ENCODE peak calls at places on chromosome 14, in four cellular contexts. One of them, this sample, is unnamed.

GRCh38 chr14:79306546-79306945 is 904.8 kb downstream of the DIO2 start:
- DNase-seq in HFFc6: no peak
- DNase-seq in lower lobe of right lung: no peak
- DNase-seq in H9: no peak
- DNase-seq in this sample: no peak

GRCh38 chr14:61033851-61034250 is 52.8 kb downstream of the SLC38A6 start:
- DNase-seq in lower lobe of right lung: no peak
- DNase-seq in HFFc6: peak
- DNase-seq in H9: no peak
- DNase-seq in this sample: no peak

GRCh38 chr14:56487761-56488160 is 91.8 kb upstream of the TMEM260 start:
- DNase-seq in lower lobe of right lung: no peak
- DNase-seq in H9: no peak
- DNase-seq in HFFc6: peak
- DNase-seq in this sample: peak

GRCh38 chr14:104335176-104335575 is 196.8 kb downstream of the KIF26A start:
- DNase-seq in lower lobe of right lung: no peak
- DNase-seq in HFFc6: no peak
- DNase-seq in H9: no peak
- DNase-seq in this sample: no peak

GRCh38 chr14:27242874-27243273 is 645.0 kb upstream of the NOVA1 start:
- DNase-seq in lower lobe of right lung: no peak
- DNase-seq in HFFc6: no peak
- DNase-seq in H9: no peak
- DNase-seq in this sample: no peak

GRCh38 chr14:103109789-103110415 is 13.4 kb upstream of the TNFAIP2 start:
- DNase-seq in HFFc6: peak
- DNase-seq in H9: peak
- DNase-seq in lower lobe of right lung: no peak
- DNase-seq in this sample: no peak

GRCh38 chr14:105393151-105393550 is 5.2 kb upstream of the TEX22 start:
- DNase-seq in HFFc6: no peak
- DNase-seq in lower lobe of right lung: no peak
- DNase-seq in H9: no peak
- DNase-seq in this sample: no peak

GRCh38 chr14:47227051-47227600 is 448.3 kb downstream of the MDGA2 start:
- DNase-seq in HFFc6: no peak
- DNase-seq in H9: no peak
- DNase-seq in lower lobe of right lung: no peak
- DNase-seq in this sample: no peak

GRCh38 chr14:61456720-61457119 is 135.3 kb downstream of the PRKCH start:
- DNase-seq in H9: peak
- DNase-seq in lower lobe of right lung: peak
- DNase-seq in HFFc6: peak
- DNase-seq in this sample: peak

GRCh38 chr14:77302926-77303325 is 17.8 kb downstream of the POMT2 start:
- DNase-seq in H9: no peak
- DNase-seq in lower lobe of right lung: no peak
- DNase-seq in HFFc6: peak
- DNase-seq in this sample: no peak

GRCh38 chr14:80425686-80426085 is 214.4 kb upstream of the DIO2 start:
- DNase-seq in lower lobe of right lung: no peak
- DNase-seq in H9: no peak
- DNase-seq in HFFc6: peak
- DNase-seq in this sample: peak

GRCh38 chr14:55600784-55601561 is 21.0 kb downstream of the KTN1 start:
- DNase-seq in H9: no peak
- DNase-seq in HFFc6: peak
- DNase-seq in lower lobe of right lung: no peak
- DNase-seq in this sample: no peak

GRCh38 chr14:46091819-46092218 is 559.8 kb downstream of the RPL10L start:
- DNase-seq in H9: no peak
- DNase-seq in HFFc6: no peak
- DNase-seq in lower lobe of right lung: no peak
- DNase-seq in this sample: no peak

GRCh38 chr14:59187802-59188460 is 536 bp upstream of the DAAM1 start:
- DNase-seq in lower lobe of right lung: peak
- DNase-seq in HFFc6: peak
- DNase-seq in H9: no peak
- DNase-seq in this sample: no peak

GRCh38 chr14:77131871-77132486 is 9.6 kb downstream of the ZDHHC22 start:
- DNase-seq in lower lobe of right lung: no peak
- DNase-seq in H9: no peak
- DNase-seq in HFFc6: no peak
- DNase-seq in this sample: no peak

GRCh38 chr14:64806202-64806861 is 73.4 kb downstream of the SPTB start:
- DNase-seq in lower lobe of right lung: no peak
- DNase-seq in H9: no peak
- DNase-seq in HFFc6: peak
- DNase-seq in this sample: no peak

GRCh38 chr14:28375295-28375694 is 391.3 kb upstream of the FOXG1 start:
- DNase-seq in HFFc6: no peak
- DNase-seq in H9: peak
- DNase-seq in lower lobe of right lung: no peak
- DNase-seq in this sample: peak

GRCh38 chr14:91985008-91985407 is 37.5 kb upstream of the FBLN5 start:
- DNase-seq in lower lobe of right lung: no peak
- DNase-seq in HFFc6: peak
- DNase-seq in H9: no peak
- DNase-seq in this sample: no peak

GRCh38 chr14:105019861-105020814 is 745 bp downstream of the CDCA4 start:
- DNase-seq in HFFc6: no peak
- DNase-seq in lower lobe of right lung: peak
- DNase-seq in H9: no peak
- DNase-seq in this sample: no peak

GRCh38 chr14:62206456-62206855 is 444.2 kb downstream of the SNAPC1 start:
- DNase-seq in H9: no peak
- DNase-seq in lower lobe of right lung: no peak
- DNase-seq in HFFc6: peak
- DNase-seq in this sample: no peak

GRCh38 chr14:76595266-76595665 is 166.0 kb upstream of the VASH1 start:
- DNase-seq in lower lobe of right lung: no peak
- DNase-seq in HFFc6: no peak
- DNase-seq in H9: no peak
- DNase-seq in this sample: no peak

GRCh38 chr14:70663707-70664179 is 22.0 kb downstream of the TTC9 start:
- DNase-seq in H9: no peak
- DNase-seq in lower lobe of right lung: no peak
- DNase-seq in HFFc6: peak
- DNase-seq in this sample: no peak

GRCh38 chr14:92658160-92658559 is 90.3 kb downstream of the LGMN start:
- DNase-seq in lower lobe of right lung: no peak
- DNase-seq in HFFc6: no peak
- DNase-seq in H9: no peak
- DNase-seq in this sample: no peak

GRCh38 chr14:94462763-94463572 is 10.4 kb upstream of the SERPINA11 start:
- DNase-seq in HFFc6: no peak
- DNase-seq in H9: peak
- DNase-seq in lower lobe of right lung: no peak
- DNase-seq in this sample: no peak

GRCh38 chr14:32396874-32397273 is 67.8 kb downstream of the AKAP6 start:
- DNase-seq in H9: no peak
- DNase-seq in HFFc6: no peak
- DNase-seq in lower lobe of right lung: no peak
- DNase-seq in this sample: no peak

GRCh38 chr14:37559386-37559785 is 35.7 kb downstream of the FOXA1 start:
- DNase-seq in lower lobe of right lung: no peak
- DNase-seq in HFFc6: no peak
- DNase-seq in H9: no peak
- DNase-seq in this sample: no peak

GRCh38 chr14:23174266-23174665 is 9.2 kb downstream of the SLC7A8 start:
- DNase-seq in HFFc6: peak
- DNase-seq in H9: no peak
- DNase-seq in lower lobe of right lung: no peak
- DNase-seq in this sample: no peak

DNA sequence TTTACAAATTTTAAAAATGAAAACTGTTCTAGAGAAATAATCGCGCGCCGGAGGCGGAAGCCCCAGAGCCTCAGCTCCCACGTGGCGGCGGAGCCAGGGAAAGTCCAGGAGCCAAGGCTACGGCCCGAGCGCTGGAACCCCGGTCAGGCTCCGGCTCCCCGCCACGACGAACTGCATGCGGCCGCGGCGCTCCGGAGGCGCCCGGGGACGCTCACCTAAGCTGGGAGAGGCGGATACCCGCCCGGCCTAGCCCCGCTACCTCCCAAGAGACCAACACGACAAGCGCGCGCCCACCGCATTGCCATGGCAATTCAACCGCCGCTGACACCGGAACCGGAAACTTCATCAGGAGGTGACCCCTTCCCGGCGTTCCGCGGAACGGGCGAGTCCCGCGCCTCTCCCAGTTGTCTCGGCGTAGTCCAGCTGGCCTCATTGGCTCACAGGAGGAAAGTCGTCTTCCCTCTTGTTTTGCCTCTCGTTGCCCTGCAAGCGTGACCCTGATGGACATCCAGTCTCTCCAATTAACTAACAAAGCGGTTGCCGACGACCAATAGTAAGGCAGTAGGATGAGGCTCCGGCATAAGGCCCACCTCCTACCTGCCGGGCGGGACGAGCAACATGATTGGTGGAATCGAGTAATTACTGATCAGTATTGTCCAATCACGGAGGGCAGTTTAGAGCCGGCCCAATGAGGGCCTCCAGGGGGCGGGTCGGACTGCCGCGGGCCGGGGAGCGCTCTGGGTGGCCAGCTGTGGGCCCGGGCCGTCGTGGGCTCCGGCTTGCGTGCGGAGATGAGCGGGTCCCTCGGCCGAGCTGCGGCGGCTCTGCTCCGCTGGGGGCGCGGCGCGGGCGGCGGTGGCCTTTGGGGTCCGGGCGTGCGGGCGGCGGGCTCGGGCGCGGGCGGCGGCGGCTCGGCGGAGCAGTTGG is at the start of gene GLRX5:
- DNase-seq in H9: peak
- DNase-seq in HFFc6: peak
- DNase-seq in lower lobe of right lung: peak
- DNase-seq in this sample: peak
- TF ChIP-seq CTCF in H9: no peak
- TF ChIP-seq CTCF in HFFc6: peak
- TF ChIP-seq CTCF in lower lobe of right lung: no peak
- TF ChIP-seq CTCF in this sample: no peak

GRCh38 chr14:84519836-84520235 is 1010.1 kb upstream of the FLRT2 start:
- DNase-seq in HFFc6: no peak
- DNase-seq in H9: no peak
- DNase-seq in lower lobe of right lung: no peak
- DNase-seq in this sample: no peak

GRCh38 chr14:84523746-84524145 is 1006.2 kb upstream of the FLRT2 start:
- DNase-seq in HFFc6: no peak
- DNase-seq in H9: no peak
- DNase-seq in lower lobe of right lung: no peak
- DNase-seq in this sample: no peak

DNA sequence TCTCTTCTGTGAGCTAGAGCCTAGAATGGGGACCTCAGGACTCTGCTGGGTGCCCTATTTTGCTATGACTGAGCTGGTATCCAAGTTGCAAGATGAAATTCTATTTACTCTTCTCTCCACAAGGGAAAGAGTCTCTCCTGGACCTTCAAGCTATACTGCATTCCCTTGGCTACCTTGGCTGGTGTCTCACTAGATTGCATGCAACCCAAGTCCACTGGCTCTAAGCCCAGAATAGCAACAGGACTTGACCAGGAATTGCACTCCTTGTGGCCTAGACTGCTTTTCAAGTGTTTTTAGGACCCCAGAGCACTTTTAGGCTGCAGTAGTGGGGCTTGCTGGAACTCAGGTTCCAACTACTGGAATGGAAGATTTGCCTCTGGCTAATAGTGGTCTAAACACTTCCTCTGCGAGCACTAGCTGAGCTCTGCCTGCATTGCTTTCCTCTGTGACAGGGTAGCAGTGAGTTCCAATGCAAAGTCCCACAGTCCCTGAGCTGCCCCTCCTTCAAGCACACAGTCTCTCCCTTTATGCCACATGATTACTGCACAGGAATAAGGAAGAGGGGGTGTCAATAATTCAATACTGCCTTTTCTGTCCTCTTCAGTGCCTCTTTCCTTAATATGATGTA is 1009.1 kb upstream of the FLRT2 start:
- DNase-seq in H9: no peak
- DNase-seq in HFFc6: no peak
- DNase-seq in lower lobe of right lung: no peak
- DNase-seq in this sample: no peak
- TF ChIP-seq CTCF in H9: no peak
- TF ChIP-seq CTCF in HFFc6: no peak
- TF ChIP-seq CTCF in lower lobe of right lung: no peak
- TF ChIP-seq CTCF in this sample: no peak

GRCh38 chr14:25537846-25538455 is 488.0 kb upstream of the STXBP6 start:
- DNase-seq in H9: peak
- DNase-seq in HFFc6: no peak
- DNase-seq in lower lobe of right lung: no peak
- DNase-seq in this sample: no peak
- TF ChIP-seq CTCF in H9: peak
- TF ChIP-seq CTCF in HFFc6: peak
- TF ChIP-seq CTCF in lower lobe of right lung: peak
- TF ChIP-seq CTCF in this sample: no peak

DNA sequence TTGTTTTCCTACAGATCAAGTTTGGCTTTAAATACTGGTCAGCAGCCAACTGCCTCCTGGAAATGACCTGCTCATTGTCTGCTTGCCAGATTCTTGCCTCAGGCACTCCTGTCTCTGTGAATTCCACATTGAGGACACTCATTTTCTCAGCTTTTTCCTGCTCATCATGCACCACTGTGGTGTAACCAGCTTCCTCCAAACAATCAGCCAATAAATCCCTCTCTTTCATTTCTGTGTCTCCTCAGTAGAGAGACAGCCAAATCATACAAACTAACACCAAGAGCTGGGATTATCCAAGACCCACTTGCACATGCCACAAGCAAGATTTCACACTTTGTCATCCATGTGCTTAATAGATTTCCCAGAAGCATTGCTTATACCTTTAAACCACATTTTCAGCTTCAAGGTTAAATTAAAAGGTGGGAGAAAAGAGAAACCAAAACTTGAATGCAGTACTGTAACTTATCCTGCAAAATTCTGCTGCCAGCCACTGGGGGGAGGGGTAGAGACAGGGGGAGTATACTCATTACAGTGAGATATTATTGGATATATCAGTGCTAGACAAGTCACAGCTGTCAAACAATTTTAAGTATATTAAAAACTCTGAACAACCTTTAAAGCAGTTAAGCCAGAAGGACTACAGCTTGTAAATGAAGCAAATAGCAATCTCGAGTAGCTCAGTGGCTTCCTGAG is 105.0 kb downstream of the PPP2R5E start:
- DNase-seq in lower lobe of right lung: no peak
- DNase-seq in HFFc6: peak
- DNase-seq in H9: no peak
- DNase-seq in this sample: peak
- TF ChIP-seq CTCF in lower lobe of right lung: peak
- TF ChIP-seq CTCF in HFFc6: peak
- TF ChIP-seq CTCF in H9: peak
- TF ChIP-seq CTCF in this sample: peak

GRCh38 chr14:74594021-74594420 is 18.0 kb downstream of the LTBP2 start:
- DNase-seq in HFFc6: no peak
- DNase-seq in lower lobe of right lung: no peak
- DNase-seq in H9: no peak
- DNase-seq in this sample: no peak
- TF ChIP-seq CTCF in HFFc6: no peak
- TF ChIP-seq CTCF in lower lobe of right lung: no peak
- TF ChIP-seq CTCF in H9: no peak
- TF ChIP-seq CTCF in this sample: no peak

This sample was measured in AG09319.